ENCODE peak calls at places on chromosomes 4 and X, in four cellular contexts. O is neural progenitor cell; Z is CD4-positive, CD25-positive, alpha-beta regulatory T cell; J is heart left ventricle. I is an unnamed sample.

GRCh38 chrX:40922307-40922706 is 162.9 kb upstream of the USP9X start:
- DNase-seq in O (peak; percentile 68), Z (no peak), J (no peak), I (no peak)

GRCh38 chrX:38817004-38817703 is 15.9 kb downstream of the MID1IP1 start:
- DNase-seq in O (no peak), Z (no peak), J (peak; percentile 57), I (no peak)

GRCh38 chr4:46404961-46405360 is 15.0 kb upstream of the GABRA2 start:
- DNase-seq in O (peak; percentile 70), Z (no peak), J (no peak), I (no peak)

GRCh38 chrX:154654372-154654771 is 993 bp upstream of the CTAG2 start:
- DNase-seq in O (no peak), Z (no peak), J (no peak), I (no peak)

GRCh38 chrX:17443546-17443945 is 68.5 kb downstream of the NHS start:
- DNase-seq in O (no peak), Z (no peak), J (no peak), I (no peak)

GRCh38 chr4:43339435-43339834 is 446.9 kb downstream of the GRXCR1 start:
- DNase-seq in O (no peak), Z (no peak), J (no peak), I (no peak)

GRCh38 chr4:47752214-47752613 is 85.7 kb downstream of the CORIN start:
- DNase-seq in O (no peak), Z (no peak), J (no peak), I (no peak)

GRCh38 chr4:1511441-1512041 is 105.3 kb upstream of the NKX1-1 start:
- DNase-seq in O (no peak), Z (no peak), J (peak; percentile 74), I (peak; percentile 67)

GRCh38 chr4:83112678-83113428 is 1.7 kb downstream of the PLAC8 start:
- DNase-seq in O (no peak), Z (no peak), J (no peak), I (no peak)

GRCh38 chr4:172809319-172809718 is 359.3 kb upstream of the GALNT7 start:
- DNase-seq in O (peak; percentile 55), Z (no peak), J (no peak), I (no peak)

GRCh38 chr4:118905546-118905945 is 16.9 kb downstream of the SYNPO2 start:
- DNase-seq in O (no peak), Z (no peak), J (peak; percentile 31), I (no peak)

GRCh38 chr4:108048997-108049396 is 59.3 kb downstream of the HADH start:
- DNase-seq in O (no peak), Z (no peak), J (no peak), I (no peak)

GRCh38 chr4:17709760-17710068 is 71.7 kb downstream of the FAM184B start:
- DNase-seq in O (peak; percentile 21), Z (no peak), J (no peak), I (no peak)

GRCh38 chrX:141642979-141643378 is 53.5 kb downstream of the SPANXA2 start:
- DNase-seq in O (peak; percentile 11), Z (no peak), J (no peak), I (no peak)

GRCh38 chrX:43633757-43634156 is 22.3 kb upstream of the MAOA start:
- DNase-seq in O (no peak), Z (no peak), J (no peak), I (no peak)

GRCh38 chr4:44544158-44544557 is 95.5 kb upstream of the KCTD8 start:
- DNase-seq in O (no peak), Z (no peak), J (no peak), I (no peak)

GRCh38 chr4:90142091-90142490 is 14.9 kb downstream of the CCSER1 start:
- DNase-seq in O (peak; percentile 20), Z (no peak), J (no peak), I (no peak)

GRCh38 chrX:97060019-97060418 is 176.3 kb downstream of the RPA4 start:
- DNase-seq in O (peak; percentile 60), Z (no peak), J (no peak), I (no peak)

GRCh38 chrX:28910501-28910900 is 323.3 kb downstream of the IL1RAPL1 start:
- DNase-seq in O (no peak), Z (no peak), J (no peak), I (no peak)

DNA sequence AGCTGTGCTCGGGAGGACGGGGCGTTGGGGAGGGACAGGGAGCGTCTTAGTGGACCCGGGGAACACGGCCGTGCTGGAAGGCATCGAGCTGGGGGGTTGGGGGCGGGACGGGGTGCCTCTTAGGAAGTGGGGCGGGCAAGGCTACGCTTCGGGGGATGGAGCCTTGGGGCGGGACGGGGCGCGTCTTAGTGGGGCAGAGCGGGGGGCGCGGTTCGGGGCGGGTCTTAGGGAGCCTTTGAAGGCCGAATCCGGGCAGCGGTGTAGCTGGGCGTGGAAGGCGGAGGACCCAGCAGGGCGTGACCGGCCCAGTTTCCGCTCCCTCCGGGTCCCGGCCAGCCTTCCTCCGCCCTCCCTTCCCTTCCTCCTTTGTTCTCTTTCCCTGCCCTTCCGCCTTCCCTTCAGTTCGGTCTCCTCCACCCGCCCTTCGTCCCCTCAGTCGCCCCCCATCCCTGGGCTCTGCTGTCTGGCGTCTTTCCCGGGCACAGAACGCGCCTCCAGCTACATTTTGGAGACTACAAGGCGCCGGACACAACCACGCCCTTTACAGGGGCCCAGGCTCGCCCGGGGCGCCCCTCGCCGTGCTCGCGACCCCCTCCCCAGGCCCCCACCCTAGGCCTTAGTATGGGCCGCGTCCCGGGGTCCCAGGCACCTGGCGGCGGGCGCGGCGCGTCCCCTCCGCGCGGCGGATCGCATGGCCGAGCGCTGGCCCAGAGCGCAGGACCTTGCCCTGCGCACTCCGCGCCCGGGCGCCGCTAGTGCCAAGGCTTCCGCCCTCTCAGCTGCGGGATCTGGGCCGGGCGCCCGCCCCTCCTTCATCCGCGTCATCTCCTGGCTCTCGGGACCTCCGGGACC is at the start of gene ARSD:
- DNase-seq in O (peak; percentile 95), Z (peak; percentile 11), J (peak; percentile 92), I (peak; percentile 88)
- H3K4me3 ChIP-seq in O (peak within 1 kb of the TSS; percentile 89), Z (no peak within 1 kb of the TSS), J (peak within 1 kb of the TSS; percentile 57), I (peak within 1 kb of the TSS; percentile 69)

DNA sequence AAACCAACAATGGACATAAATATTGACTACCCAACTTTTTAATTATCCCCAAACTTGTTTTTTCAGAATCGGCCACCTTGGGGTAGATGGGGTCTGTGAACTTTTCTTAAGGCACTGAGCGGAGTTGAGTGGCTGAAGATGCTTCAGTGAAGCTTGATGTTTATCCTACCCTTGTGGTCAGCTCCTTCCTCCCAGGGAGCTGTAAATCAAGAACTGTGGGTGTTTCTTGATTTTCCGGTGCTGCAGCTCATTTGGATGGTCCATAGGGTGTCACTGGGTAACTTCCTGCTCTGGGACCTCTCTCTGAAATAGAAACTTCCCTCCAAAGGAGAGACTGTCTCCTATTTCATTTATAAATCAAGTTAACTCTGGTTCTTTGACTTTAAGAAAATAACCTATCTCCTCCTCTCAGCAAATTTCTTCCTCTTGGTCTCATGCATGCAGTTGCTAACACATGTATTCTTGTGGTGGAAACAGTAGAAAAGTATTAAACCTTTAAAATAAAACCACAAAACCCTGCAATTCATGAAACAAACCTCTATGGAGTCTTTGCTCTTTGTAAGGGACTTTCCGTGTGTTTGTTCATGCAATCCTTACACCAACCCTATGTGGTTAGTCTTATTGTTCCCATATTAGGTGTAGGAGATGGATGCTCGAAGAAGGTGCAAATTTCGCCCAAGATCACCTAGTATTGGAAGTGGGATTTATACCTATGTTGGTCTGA is 110.3 kb downstream of the SHROOM3 start:
- DNase-seq in O (no peak), Z (no peak), J (no peak), I (no peak)
- H3K4me1 ChIP-seq in O (peaks cover 56% of the 10 kb centered on the region), Z (no peaks in the 10 kb centered on the region), J (peaks cover 10% of the 10 kb centered on the region), I (peaks cover 9% of the 10 kb centered on the region)

GRCh38 chr4:49217492-49217891 is 231.4 kb downstream of the CWH43 start:
- DNase-seq in O (no peak), Z (no peak), J (no peak), I (no peak)
- H3K9me3 ChIP-seq in O (peaks cover 21% of the 10 kb centered on the region), Z (peaks cover 23% of the 10 kb centered on the region), J (no peaks in the 10 kb centered on the region), I (no peaks in the 10 kb centered on the region)

GRCh38 chrX:152451731-152451980 is 541 bp upstream of the GABRA3 start:
- DNase-seq in O (no peak), Z (no peak), J (no peak), I (no peak)
- H3K4me3 ChIP-seq in O (peak overlapping the region; percentile 48), Z (no peak overlapping the region), J (no peak overlapping the region), I (no peak overlapping the region)

GRCh38 chrX:20320461-20321159 is 53.9 kb upstream of the RPS6KA3 start:
- DNase-seq in O (no peak), Z (no peak), J (no peak), I (no peak)

GRCh38 chrX:20315140-20315539 is 48.4 kb upstream of the RPS6KA3 start:
- DNase-seq in O (no peak), Z (no peak), J (no peak), I (no peak)

GRCh38 chrX:20319054-20319453 is 52.3 kb upstream of the RPS6KA3 start:
- DNase-seq in O (no peak), Z (no peak), J (no peak), I (no peak)

GRCh38 chrX:20313889-20314288 is 47.2 kb upstream of the RPS6KA3 start:
- DNase-seq in O (no peak), Z (no peak), J (no peak), I (no peak)

DNA sequence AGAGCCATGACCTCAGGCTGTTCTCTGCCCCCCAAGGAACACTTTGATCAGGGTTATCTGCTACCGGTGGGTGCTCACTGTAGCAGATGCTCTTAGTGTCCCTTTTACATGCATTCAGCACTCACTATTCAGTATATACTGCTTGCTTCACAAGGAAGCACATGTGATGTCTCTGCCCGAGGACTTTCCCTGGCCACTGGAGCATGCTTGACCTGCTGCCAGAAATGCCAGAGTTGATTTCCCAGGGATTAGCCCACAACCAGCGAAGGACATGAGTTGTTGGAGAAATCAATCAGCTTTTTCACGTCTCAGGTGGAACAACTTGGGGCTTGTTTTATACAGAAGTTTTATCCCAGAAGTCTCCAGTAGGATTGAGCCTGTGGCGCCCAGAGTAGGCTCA is 51.2 kb upstream of the RPS6KA3 start:
- DNase-seq in O (no peak), Z (no peak), J (no peak), I (no peak)
- H3K4me1 ChIP-seq in O (no peaks in the 10 kb centered on the region), Z (peaks cover 3% of the 10 kb centered on the region), J (no peaks in the 10 kb centered on the region), I (no peaks in the 10 kb centered on the region)

DNA sequence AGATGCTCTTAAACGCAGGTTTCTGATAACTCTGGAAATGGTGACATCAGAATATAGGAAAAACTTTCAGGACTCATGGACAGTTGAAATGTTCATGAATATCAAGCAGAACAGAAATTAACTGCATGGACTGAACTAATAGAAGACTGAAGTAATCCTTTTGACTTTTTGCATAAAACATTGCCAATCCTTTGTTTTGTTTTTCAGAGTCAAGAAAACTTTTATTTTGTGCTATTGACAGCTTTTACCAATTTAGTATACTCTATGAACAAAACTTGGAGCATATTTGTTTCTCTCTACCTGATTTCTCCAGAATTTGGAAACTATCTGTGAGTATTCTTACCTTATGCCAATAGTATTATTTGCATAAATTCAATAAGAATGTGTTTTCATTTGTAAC is 61.2 kb upstream of the HMX1 start:
- DNase-seq in O (no peak), Z (no peak), J (no peak), I (no peak)
- H3K9me3 ChIP-seq in O (peaks cover 35% of the 10 kb centered on the region), Z (peaks cover 4% of the 10 kb centered on the region), J (peaks cover 5% of the 10 kb centered on the region), I (no peaks in the 10 kb centered on the region)

GRCh38 chr4:68373513-68373912 is 23.6 kb upstream of the YTHDC1 start:
- DNase-seq in O (peak; percentile 92), Z (peak; percentile 33), J (peak; percentile 88), I (peak; percentile 75)
- H3K4me3 ChIP-seq in O (peak overlapping the region; percentile 35), Z (peak overlapping the region; percentile 16), J (peak overlapping the region; percentile 32), I (peak overlapping the region; percentile 26)

I was measured in right atrium auricular region.